ENCODE peak calls at places on chromosomes 11 and 22, in ten cellular contexts. N, E, B, Z, Q, R, P, Y, A and H are unnamed samples.

GRCh38 chr11:121249039-121249663 is 43.4 kb upstream of the SC5D start:
- DNase-seq in N (peak; percentile 51), E (peak; percentile 79), B (no peak), Z (peak; percentile 69), Q (no peak), R (peak; percentile 63), P (no peak), Y (peak; percentile 84), A (no peak), H (peak; percentile 41)

GRCh38 chr11:12900496-12900895 is 108.6 kb upstream of the RASSF10 start:
- DNase-seq in N (peak; percentile 94), E (peak; percentile 90), B (no peak), Z (no peak), Q (no peak), R (peak; percentile 91), P (no peak), Y (peak; percentile 98), A (no peak), H (peak; percentile 83)

GRCh38 chr22:46561435-46561905 is 24.1 kb upstream of the CELSR1 start:
- DNase-seq in N (no peak), E (no peak), B (peak; percentile 21), Z (peak; percentile 95), Q (peak; percentile 40), R (no peak), P (no peak), Y (peak; percentile 14), A (peak; percentile 29), H (no peak)

GRCh38 chr11:119809346-119809745 is 80.3 kb upstream of the NECTIN1 start:
- DNase-seq in N (no peak), E (no peak), B (no peak), Z (no peak), Q (no peak), R (no peak), P (no peak), Y (no peak), A (no peak), H (no peak)

GRCh38 chr11:92482502-92482901 is 257.9 kb downstream of the FAT3 start:
- DNase-seq in N (no peak), E (no peak), B (no peak), Z (no peak), Q (no peak), R (no peak), P (no peak), Y (no peak), A (no peak), H (no peak)

GRCh38 chr22:39153220-39153860 is 860 bp upstream of the CBX7 start:
- DNase-seq in N (no peak), E (no peak), B (no peak), Z (no peak), Q (peak; percentile 49), R (no peak), P (peak; percentile 21), Y (no peak), A (no peak), H (no peak)

GRCh38 chr11:6610591-6610990 is 1.4 kb downstream of the TAF10 start:
- DNase-seq in N (no peak), E (no peak), B (no peak), Z (no peak), Q (peak; percentile 46), R (no peak), P (no peak), Y (no peak), A (no peak), H (no peak)

GRCh38 chr11:68454767-68455166 is 5.8 kb upstream of the PPP6R3 start:
- DNase-seq in N (no peak), E (no peak), B (no peak), Z (no peak), Q (peak; percentile 64), R (no peak), P (no peak), Y (no peak), A (no peak), H (no peak)

GRCh38 chr22:23230348-23231068 is 50.2 kb downstream of the BCR start:
- DNase-seq in N (no peak), E (no peak), B (no peak), Z (no peak), Q (peak; percentile 16), R (no peak), P (no peak), Y (no peak), A (no peak), H (no peak)

GRCh38 chr11:70098936-70099335 is 20.8 kb downstream of the ANO1 start:
- DNase-seq in N (no peak), E (no peak), B (peak; percentile 34), Z (no peak), Q (no peak), R (no peak), P (no peak), Y (no peak), A (no peak), H (no peak)

DNA sequence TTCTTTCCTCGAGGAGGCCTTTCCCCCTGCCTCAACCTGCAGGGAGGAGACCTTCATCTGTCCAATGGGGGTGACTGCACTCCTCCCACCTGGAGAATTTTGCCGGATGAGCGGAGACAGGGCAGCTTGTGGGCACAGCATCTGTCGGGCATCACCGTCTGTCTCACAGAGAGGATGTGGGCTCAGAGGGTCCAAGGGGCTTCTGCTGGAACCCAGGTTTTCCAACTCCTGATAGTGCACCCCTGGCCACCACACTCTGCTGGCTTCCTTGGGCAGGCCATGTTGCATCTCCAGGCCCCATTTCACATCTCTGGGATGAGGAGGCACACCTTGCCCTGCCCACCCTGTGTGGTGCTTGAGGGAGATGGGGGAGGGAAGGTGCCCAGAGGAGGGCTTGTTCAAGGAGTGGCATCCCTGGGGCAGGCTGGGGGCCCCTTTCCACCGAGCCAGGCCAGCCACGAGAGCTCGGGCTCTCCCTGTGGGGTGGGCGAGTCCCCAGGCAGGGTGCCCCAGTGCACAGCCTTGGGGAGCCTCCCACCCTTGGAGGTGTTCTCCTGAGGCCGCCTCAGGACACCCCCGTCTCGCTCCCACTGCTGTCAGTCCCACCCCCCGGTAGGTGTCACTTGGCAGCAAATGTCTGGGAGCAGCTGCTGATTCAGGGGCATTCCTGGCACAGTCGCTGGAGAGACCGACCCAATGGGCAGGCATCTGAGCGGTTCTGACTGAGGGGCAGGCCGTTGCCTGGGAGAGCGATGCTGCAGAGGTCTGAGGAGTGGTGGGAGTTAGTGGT is 84.2 kb downstream of the MORC2 start:
- DNase-seq in N (no peak), E (no peak), B (peak; percentile 12), Z (no peak), Q (peak; percentile 38), R (no peak), P (no peak), Y (no peak), A (no peak), H (no peak)
- TF ChIP-seq CTCF in N (no peak), E (no peak), B (no peak), Z (no peak), Q (no peak), R (no peak), P (no peak), Y (no peak), A (no peak), H (no peak)

GRCh38 chr11:794766-795637 is 3.1 kb downstream of the SLC25A22 start:
- DNase-seq in N (no peak), E (no peak), B (no peak), Z (peak; percentile 65), Q (no peak), R (no peak), P (no peak), Y (no peak), A (no peak), H (no peak)
- H3K4me3 ChIP-seq in N (peak overlapping the region; percentile 77), E (peak overlapping the region; percentile 93), B (peak overlapping the region; percentile 77), Z (peak overlapping the region; percentile 93), Q (peak overlapping the region; percentile 80), R (peak overlapping the region; percentile 69), P (peak overlapping the region; percentile 85), Y (peak overlapping the region; percentile 56), A (peak overlapping the region; percentile 89), H (peak overlapping the region; percentile 74)

DNA sequence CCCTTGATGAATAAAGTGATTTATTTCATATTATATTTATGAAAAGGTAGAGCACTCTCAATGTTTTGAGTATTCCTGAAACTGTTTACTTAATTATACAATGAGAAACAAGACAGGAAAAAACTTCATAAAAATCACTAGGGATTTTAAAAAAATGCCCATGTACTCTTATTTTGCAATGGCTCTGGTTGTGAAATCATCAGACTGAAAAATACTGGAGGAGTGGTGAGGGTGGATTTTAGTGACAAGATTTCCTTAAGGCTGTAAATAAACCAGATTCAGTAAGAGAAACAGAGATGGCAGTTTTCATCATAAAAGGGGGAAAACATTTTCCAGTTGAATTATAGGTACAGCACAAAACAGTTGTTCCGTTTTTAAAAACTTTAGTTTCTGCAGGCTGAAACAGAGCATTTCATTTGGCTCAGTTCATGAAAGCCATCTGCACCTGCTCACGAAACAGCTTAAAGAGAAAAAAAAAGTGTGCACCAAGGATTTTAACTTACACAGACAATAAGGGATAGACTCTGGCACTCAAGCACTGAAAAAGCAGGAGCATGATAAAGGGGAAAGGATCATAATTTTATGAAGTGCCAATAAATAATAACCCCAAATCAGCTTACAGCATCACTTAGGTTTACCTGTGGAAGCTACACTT is 100.7 kb downstream of the MAML2 start:
- DNase-seq in N (peak; percentile 56), E (no peak), B (no peak), Z (peak; percentile 21), Q (no peak), R (peak; percentile 71), P (no peak), Y (no peak), A (no peak), H (peak; percentile 84)
- TF ChIP-seq CTCF in N (no peak), E (no peak), B (no peak), Z (no peak), Q (no peak), R (no peak), P (no peak), Y (no peak), A (no peak), H (no peak)

DNA sequence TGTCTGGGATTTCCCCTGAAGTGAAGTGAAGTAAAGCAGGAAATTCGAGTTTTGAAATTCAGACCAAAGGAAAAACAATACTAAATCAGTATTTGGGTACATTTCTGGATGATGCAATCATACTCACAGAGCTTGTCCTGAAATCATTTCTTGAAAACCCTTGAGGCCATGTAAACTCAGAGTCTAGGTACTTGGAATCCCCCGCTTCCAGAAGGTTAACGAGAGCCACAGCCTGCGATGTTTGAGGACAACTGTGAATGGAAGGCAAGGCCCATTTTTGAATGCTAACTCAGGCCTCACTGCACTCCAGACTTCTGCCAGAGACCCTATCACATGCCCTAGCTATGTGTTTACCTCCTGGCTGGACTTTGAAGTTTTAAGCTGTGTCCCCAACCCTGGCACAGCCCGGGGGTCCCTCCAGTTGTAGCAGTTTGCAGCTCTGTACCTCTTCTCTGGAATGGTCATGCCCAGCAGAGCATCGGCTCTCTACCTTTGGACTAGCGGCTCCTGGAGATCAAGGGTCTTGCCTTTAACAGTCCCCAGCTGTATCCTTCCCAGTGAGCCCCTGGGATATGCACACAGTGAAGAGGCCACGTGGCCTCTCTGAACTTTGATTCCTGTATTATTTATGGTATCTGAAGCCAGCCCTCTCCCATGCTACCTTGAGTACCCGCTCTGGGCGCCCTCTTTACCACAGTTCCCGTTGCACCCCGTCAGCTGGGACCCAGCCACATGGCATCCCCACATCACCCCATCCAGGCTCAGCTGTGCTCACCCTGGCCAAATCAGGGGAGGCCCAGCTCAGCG is 5.6 kb upstream of the FTH1 start:
- DNase-seq in N (no peak), E (peak; percentile 99), B (no peak), Z (no peak), Q (no peak), R (peak; percentile 94), P (no peak), Y (no peak), A (peak; percentile 58), H (no peak)
- H3K4me3 ChIP-seq in N (no peak overlapping the region), E (no peak overlapping the region), B (no peak overlapping the region), Z (no peak overlapping the region), Q (peak overlapping the region; percentile 6), R (no peak overlapping the region), P (no peak overlapping the region), Y (peak overlapping the region; percentile 3), A (no peak overlapping the region), H (no peak overlapping the region)